ENCODE peak calls at places on chromosome 1, in ten cellular contexts. O, I, L, K, D, Z, G, C, Q and F are unnamed samples.

GRCh38 chr1:105909811-105910210 is 1146.7 kb upstream of the PRMT6 start:
- DNase-seq in O (peak; percentile 18), I (no peak), L (no peak), K (no peak), D (no peak), Z (no peak), G (no peak), C (no peak), Q (peak; percentile 52), F (no peak)

GRCh38 chr1:167294528-167294927 is 73.8 kb downstream of the POU2F1 start:
- DNase-seq in O (no peak), I (no peak), L (no peak), K (no peak), D (peak; percentile 33), Z (peak; percentile 13), G (no peak), C (no peak), Q (no peak), F (no peak)

GRCh38 chr1:43822040-43822439 is 111.6 kb upstream of the ARTN start:
- DNase-seq in O (no peak), I (peak; percentile 85), L (no peak), K (no peak), D (peak; percentile 93), Z (peak; percentile 84), G (no peak), C (peak; percentile 98), Q (no peak), F (peak; percentile 97)

GRCh38 chr1:181079382-181079781 is 9.1 kb upstream of the IER5 start:
- DNase-seq in O (no peak), I (no peak), L (no peak), K (no peak), D (no peak), Z (no peak), G (no peak), C (no peak), Q (no peak), F (no peak)

GRCh38 chr1:154420172-154420571 is 15.0 kb downstream of the IL6R start:
- DNase-seq in O (no peak), I (peak; percentile 86), L (peak; percentile 89), K (no peak), D (peak; percentile 96), Z (peak; percentile 97), G (peak; percentile 44), C (peak; percentile 96), Q (peak; percentile 33), F (peak; percentile 90)

GRCh38 chr1:54604572-54605370 is 18.6 kb downstream of the FAM151A start:
- DNase-seq in O (no peak), I (no peak), L (no peak), K (no peak), D (no peak), Z (no peak), G (no peak), C (no peak), Q (no peak), F (no peak)

GRCh38 chr1:147185442-147185841 is 13.2 kb upstream of the PRKAB2 start:
- DNase-seq in O (no peak), I (no peak), L (no peak), K (no peak), D (no peak), Z (no peak), G (no peak), C (no peak), Q (no peak), F (no peak)

GRCh38 chr1:176880954-176881595 is 283.4 kb downstream of the ASTN1 start:
- DNase-seq in O (peak; percentile 88), I (peak; percentile 69), L (peak; percentile 74), K (no peak), D (peak; percentile 90), Z (peak; percentile 76), G (no peak), C (peak; percentile 87), Q (peak; percentile 93), F (peak; percentile 58)

GRCh38 chr1:115062542-115063004 is 26.7 kb downstream of the TSPAN2 start:
- DNase-seq in O (no peak), I (no peak), L (peak; percentile 61), K (peak; percentile 25), D (peak; percentile 61), Z (peak; percentile 16), G (peak; percentile 93), C (peak; percentile 22), Q (no peak), F (peak; percentile 91)